ENCODE peak calls at places on chromosomes 16 and 17, in six cellular contexts. One of them, this sample, is unnamed.
A peak's percentile ranks its signal among the peaks of the same experiment; 100 is the strongest.

GRCh38 chr17:1179635-1180433 is at the start of gene ABR:
- DNase-seq in IMR-90: peak; percentile 26
- DNase-seq in trophoblast cell: peak; percentile 31
- DNase-seq in neuronal stem cell: peak; percentile 67
- DNase-seq in H1: no peak
- DNase-seq in H9: peak; percentile 77
- DNase-seq in this sample: peak; percentile 46

GRCh38 chr17:47413872-47414271 is 90.1 kb downstream of the EFCAB13 start:
- DNase-seq in IMR-90: peak; percentile 15
- DNase-seq in trophoblast cell: peak; percentile 38
- DNase-seq in neuronal stem cell: no peak
- DNase-seq in H1: no peak
- DNase-seq in H9: no peak
- DNase-seq in this sample: no peak

GRCh38 chr16:47574091-47575054 is 113.2 kb downstream of the PHKB start:
- DNase-seq in IMR-90: peak; percentile 49
- DNase-seq in trophoblast cell: peak; percentile 14
- DNase-seq in neuronal stem cell: peak; percentile 1
- DNase-seq in H1: no peak
- DNase-seq in H9: no peak
- DNase-seq in this sample: peak; percentile 6

GRCh38 chr16:16041196-16041892 is 91.9 kb downstream of the ABCC1 start:
- DNase-seq in IMR-90: no peak
- DNase-seq in trophoblast cell: no peak
- DNase-seq in neuronal stem cell: no peak
- DNase-seq in H1: no peak
- DNase-seq in H9: peak; percentile 71
- DNase-seq in this sample: no peak

GRCh38 chr16:29170393-29171239 is 185.8 kb downstream of the LAT start:
- DNase-seq in IMR-90: no peak
- DNase-seq in trophoblast cell: no peak
- DNase-seq in neuronal stem cell: no peak
- DNase-seq in H1: no peak
- DNase-seq in H9: no peak
- DNase-seq in this sample: no peak

GRCh38 chr16:56871172-56871593 is 6.2 kb downstream of the SLC12A3 start:
- DNase-seq in IMR-90: peak; percentile 53
- DNase-seq in trophoblast cell: peak; percentile 93
- DNase-seq in neuronal stem cell: no peak
- DNase-seq in H1: no peak
- DNase-seq in H9: no peak
- DNase-seq in this sample: peak; percentile 77

GRCh38 chr17:51585514-51586104 is 325.3 kb downstream of the UTP18 start:
- DNase-seq in IMR-90: no peak
- DNase-seq in trophoblast cell: no peak
- DNase-seq in neuronal stem cell: peak; percentile 18
- DNase-seq in H1: peak; percentile 9
- DNase-seq in H9: peak; percentile 75
- DNase-seq in this sample: no peak

GRCh38 chr17:61331886-61332285 is 67.8 kb upstream of the TBX2 start:
- DNase-seq in IMR-90: no peak
- DNase-seq in trophoblast cell: no peak
- DNase-seq in neuronal stem cell: no peak
- DNase-seq in H1: no peak
- DNase-seq in H9: no peak
- DNase-seq in this sample: no peak

GRCh38 chr17:13647551-13647950 is 45.8 kb upstream of the HS3ST3A1 start:
- DNase-seq in IMR-90: no peak
- DNase-seq in trophoblast cell: no peak
- DNase-seq in neuronal stem cell: no peak
- DNase-seq in H1: no peak
- DNase-seq in H9: no peak
- DNase-seq in this sample: peak; percentile 22

GRCh38 chr16:9302102-9302501 is 210.7 kb downstream of the HAPSTR1 start:
- DNase-seq in IMR-90: no peak
- DNase-seq in trophoblast cell: no peak
- DNase-seq in neuronal stem cell: no peak
- DNase-seq in H1: no peak
- DNase-seq in H9: no peak
- DNase-seq in this sample: no peak

GRCh38 chr17:28613916-28614315 is at the start of gene RSKR:
- DNase-seq in IMR-90: no peak
- DNase-seq in trophoblast cell: no peak
- DNase-seq in neuronal stem cell: no peak
- DNase-seq in H1: no peak
- DNase-seq in H9: no peak
- DNase-seq in this sample: no peak

GRCh38 chr17:40315678-40316570 is 6.9 kb downstream of the RARA start:
- DNase-seq in IMR-90: no peak
- DNase-seq in trophoblast cell: no peak
- DNase-seq in neuronal stem cell: no peak
- DNase-seq in H1: no peak
- DNase-seq in H9: no peak
- DNase-seq in this sample: no peak

GRCh38 chr16:35735403-35736251 is 2276.2 kb downstream of the TP53TG3F start:
- DNase-seq in IMR-90: no peak
- DNase-seq in trophoblast cell: no peak
- DNase-seq in neuronal stem cell: no peak
- DNase-seq in H1: no peak
- DNase-seq in H9: no peak
- DNase-seq in this sample: no peak

GRCh38 chr16:89297156-89297869 is 79.8 kb downstream of the ZNF778 start:
- DNase-seq in IMR-90: no peak
- DNase-seq in trophoblast cell: no peak
- DNase-seq in neuronal stem cell: no peak
- DNase-seq in H1: no peak
- DNase-seq in H9: no peak
- DNase-seq in this sample: no peak

GRCh38 chr17:12231027-12231682 is 210.5 kb downstream of the MAP2K4 start:
- DNase-seq in IMR-90: peak; percentile 75
- DNase-seq in trophoblast cell: peak; percentile 93
- DNase-seq in neuronal stem cell: no peak
- DNase-seq in H1: peak; percentile 7
- DNase-seq in H9: no peak
- DNase-seq in this sample: peak; percentile 1

GRCh38 chr17:63833026-63833740 is 5.7 kb upstream of the FTSJ3 start:
- DNase-seq in IMR-90: no peak
- DNase-seq in trophoblast cell: no peak
- DNase-seq in neuronal stem cell: no peak
- DNase-seq in H1: no peak
- DNase-seq in H9: no peak
- DNase-seq in this sample: no peak

GRCh38 chr17:63835167-63835720 is 7.2 kb downstream of the SMARCD2 start:
- DNase-seq in IMR-90: no peak
- DNase-seq in trophoblast cell: no peak
- DNase-seq in neuronal stem cell: no peak
- DNase-seq in H1: no peak
- DNase-seq in H9: no peak
- DNase-seq in this sample: no peak

GRCh38 chr17:63832455-63832854 is 5.0 kb upstream of the FTSJ3 start:
- DNase-seq in IMR-90: no peak
- DNase-seq in trophoblast cell: no peak
- DNase-seq in neuronal stem cell: no peak
- DNase-seq in H1: no peak
- DNase-seq in H9: no peak
- DNase-seq in this sample: no peak

GRCh38 chr17:63833741-63834373 is 6.4 kb upstream of the FTSJ3 start:
- DNase-seq in IMR-90: no peak
- DNase-seq in trophoblast cell: no peak
- DNase-seq in neuronal stem cell: no peak
- DNase-seq in H1: no peak
- DNase-seq in H9: no peak
- DNase-seq in this sample: no peak

DNA sequence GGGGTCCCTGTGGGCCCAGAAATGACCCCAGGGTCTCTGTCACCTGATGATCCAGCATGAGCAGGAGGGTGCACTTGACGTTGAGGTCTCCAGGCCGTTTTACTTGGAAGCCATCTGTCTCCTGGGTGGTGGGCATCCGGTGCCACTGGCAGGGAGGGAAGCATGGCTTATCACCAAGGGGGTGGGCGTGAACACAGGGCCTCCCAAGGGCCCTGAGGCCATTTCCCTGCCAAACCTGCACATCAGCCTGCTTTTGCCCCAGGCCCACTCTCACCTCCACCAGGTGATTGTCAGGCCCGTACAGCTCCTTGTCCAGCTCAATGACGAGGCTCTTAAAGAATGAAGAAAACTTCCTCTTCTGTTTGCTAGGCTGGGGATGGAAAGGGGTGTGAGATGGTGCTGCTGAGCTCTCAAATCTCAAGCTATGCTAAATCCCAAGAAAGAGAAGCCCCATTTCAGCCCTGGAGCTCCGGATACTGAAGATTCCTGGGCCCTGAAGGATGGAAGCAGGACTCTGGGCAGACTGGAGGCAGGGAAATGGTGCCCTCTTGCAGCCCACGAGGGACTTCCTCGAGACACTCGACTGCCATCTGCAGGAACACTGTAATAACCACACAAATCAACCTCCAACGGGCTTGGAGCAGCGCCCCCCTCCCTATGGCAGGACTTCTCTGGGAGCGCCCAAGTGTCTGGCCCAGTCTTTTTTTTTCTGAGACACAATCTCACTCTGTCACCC is 7.1 kb upstream of the FTSJ3 start:
- DNase-seq in IMR-90: peak; percentile 85
- DNase-seq in trophoblast cell: peak; percentile 96
- DNase-seq in neuronal stem cell: peak; percentile 48
- DNase-seq in H1: peak; percentile 54
- DNase-seq in H9: peak; percentile 92
- DNase-seq in this sample: peak; percentile 89
- H3K4me1 ChIP-seq in IMR-90: peaks cover 13% of the 10 kb centered on the region
- H3K4me1 ChIP-seq in trophoblast cell: peaks cover 15% of the 10 kb centered on the region
- H3K4me1 ChIP-seq in neuronal stem cell: peaks cover 7% of the 10 kb centered on the region
- H3K4me1 ChIP-seq in H1: peaks cover 20% of the 10 kb centered on the region
- H3K4me1 ChIP-seq in H9: no peaks in the 10 kb centered on the region
- H3K4me1 ChIP-seq in this sample: peaks cover 22% of the 10 kb centered on the region

GRCh38 chr16:27514806-27515205 is 34.9 kb downstream of the GTF3C1 start:
- DNase-seq in IMR-90: peak; percentile 68
- DNase-seq in trophoblast cell: no peak
- DNase-seq in neuronal stem cell: no peak
- DNase-seq in H1: no peak
- DNase-seq in H9: no peak
- DNase-seq in this sample: peak; percentile 42
- H3K14ac ChIP-seq in IMR-90: no peak overlapping the region
- H3K14ac ChIP-seq in trophoblast cell: no peak overlapping the region
- H3K14ac ChIP-seq in neuronal stem cell: no peak overlapping the region
- H3K14ac ChIP-seq in H1: no peak overlapping the region
- H3K14ac ChIP-seq in H9: no peak overlapping the region
- H3K14ac ChIP-seq in this sample: no peak overlapping the region

GRCh38 chr17:19005442-19005773 is 844 bp upstream of the FAM83G start:
- DNase-seq in IMR-90: no peak
- DNase-seq in trophoblast cell: no peak
- DNase-seq in neuronal stem cell: no peak
- DNase-seq in H1: no peak
- DNase-seq in H9: no peak
- DNase-seq in this sample: no peak
- H3K23ac ChIP-seq in IMR-90: no peak overlapping the region
- H3K23ac ChIP-seq in trophoblast cell: no peak overlapping the region
- H3K23ac ChIP-seq in neuronal stem cell: peak overlapping the region; percentile 62
- H3K23ac ChIP-seq in H1: no peak overlapping the region
- H3K23ac ChIP-seq in H9: no peak overlapping the region
- H3K23ac ChIP-seq in this sample: no peak overlapping the region

DNA sequence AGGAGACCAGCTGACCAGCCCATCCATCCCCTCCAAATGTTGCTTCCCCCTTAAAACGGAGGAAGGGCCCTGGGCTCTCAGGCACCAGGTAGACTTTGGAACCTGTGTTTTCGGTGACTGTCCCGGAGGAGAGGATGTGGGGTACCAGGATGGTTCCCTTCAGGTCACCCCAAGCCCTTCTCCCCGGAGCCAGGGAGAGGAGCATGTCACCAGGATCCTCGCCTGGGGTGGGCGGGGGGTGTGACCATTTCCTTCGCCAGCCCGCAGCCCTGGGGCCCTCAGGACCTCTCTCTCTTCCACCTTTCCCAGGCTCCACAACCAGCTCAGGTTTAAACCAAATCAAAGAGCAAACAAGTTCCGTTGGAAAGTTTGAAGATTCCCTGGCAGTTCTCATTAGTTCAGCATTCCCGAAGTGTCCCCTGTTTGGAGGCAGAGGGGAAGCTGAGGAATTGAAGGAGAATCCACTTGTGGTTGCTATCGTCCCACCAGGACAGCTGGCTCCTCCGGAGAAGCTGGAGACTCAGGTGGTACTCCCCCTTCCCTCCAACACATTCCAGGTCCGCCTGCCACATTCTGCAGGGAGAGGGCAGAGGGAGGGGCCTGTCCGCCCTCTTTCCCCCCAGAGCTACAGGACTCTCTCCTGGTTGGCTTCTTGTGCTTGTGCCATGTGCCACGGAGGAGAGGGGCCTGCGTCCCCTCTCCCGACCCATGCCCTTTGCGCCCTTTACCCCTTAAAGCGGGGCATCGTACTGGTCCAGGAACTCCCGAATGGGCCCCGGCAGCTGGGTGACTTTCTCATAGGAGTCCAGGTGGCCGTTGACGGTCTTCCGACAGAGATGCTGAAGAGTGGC is 2.0 kb downstream of the SOCS3 start:
- DNase-seq in IMR-90: no peak
- DNase-seq in trophoblast cell: no peak
- DNase-seq in neuronal stem cell: no peak
- DNase-seq in H1: no peak
- DNase-seq in H9: peak; percentile 76
- DNase-seq in this sample: peak; percentile 44
- H3K4me1 ChIP-seq in IMR-90: peaks cover 23% of the 10 kb centered on the region
- H3K4me1 ChIP-seq in trophoblast cell: peaks cover 35% of the 10 kb centered on the region
- H3K4me1 ChIP-seq in neuronal stem cell: peaks cover 43% of the 10 kb centered on the region
- H3K4me1 ChIP-seq in H1: peaks cover 51% of the 10 kb centered on the region
- H3K4me1 ChIP-seq in H9: peaks cover 21% of the 10 kb centered on the region
- H3K4me1 ChIP-seq in this sample: peaks cover 57% of the 10 kb centered on the region

GRCh38 chr16:11631214-11631613 is 37.0 kb upstream of the SNN start:
- DNase-seq in IMR-90: no peak
- DNase-seq in trophoblast cell: no peak
- DNase-seq in neuronal stem cell: no peak
- DNase-seq in H1: no peak
- DNase-seq in H9: no peak
- DNase-seq in this sample: no peak
- H3K14ac ChIP-seq in IMR-90: peak overlapping the region; percentile 44
- H3K14ac ChIP-seq in trophoblast cell: no peak overlapping the region
- H3K14ac ChIP-seq in neuronal stem cell: no peak overlapping the region
- H3K14ac ChIP-seq in H1: no peak overlapping the region
- H3K14ac ChIP-seq in H9: no peak overlapping the region
- H3K14ac ChIP-seq in this sample: no peak overlapping the region